ENCODE peak calls at places on chromosomes 2 and 18, in seven cellular contexts. Z is right lobe of liver, M is astrocyte of the spinal cord, B is heart right ventricle, D is breast epithelium, P is choroid plexus epithelial cell, O is psoas muscle. I is an unnamed sample.

GRCh38 chr2:134225173-134225572 is 28.7 kb upstream of the MGAT5 start:
- DNase-seq in Z (no peak), M (no peak), B (no peak), D (no peak), P (no peak), O (no peak), I (no peak)

GRCh38 chr2:189580267-189580661 is 322 bp downstream of the SLC40A1 start:
- DNase-seq in Z (peak; percentile 61), M (no peak), B (peak; percentile 31), D (no peak), P (peak; percentile 40), O (peak; percentile 56), I (no peak)

GRCh38 chr18:74623047-74623816 is 25.6 kb downstream of the ZNF407 start:
- DNase-seq in Z (no peak), M (no peak), B (no peak), D (no peak), P (peak; percentile 63), O (no peak), I (peak; percentile 40)

GRCh38 chr2:27049422-27050280 is 1.8 kb upstream of the AGBL5 start:
- DNase-seq in Z (peak; percentile 62), M (no peak), B (peak; percentile 37), D (no peak), P (no peak), O (no peak), I (no peak)

GRCh38 chr18:9106800-9107574 is 4.5 kb downstream of the NDUFV2 start:
- DNase-seq in Z (no peak), M (no peak), B (no peak), D (no peak), P (no peak), O (no peak), I (no peak)

GRCh38 chr2:224063308-224063648 is 24.2 kb upstream of the SERPINE2 start:
- DNase-seq in Z (no peak), M (no peak), B (no peak), D (no peak), P (no peak), O (no peak), I (no peak)

GRCh38 chr2:187440101-187440500 is 8.0 kb downstream of the CALCRL start:
- DNase-seq in Z (no peak), M (no peak), B (no peak), D (no peak), P (no peak), O (no peak), I (no peak)

GRCh38 chr2:46831037-46831868 is 84.4 kb downstream of the MCFD2 start:
- DNase-seq in Z (peak; percentile 12), M (peak; percentile 26), B (no peak), D (no peak), P (peak; percentile 66), O (no peak), I (peak; percentile 45)

GRCh38 chr18:46712406-46712805 is 44.4 kb downstream of the ST8SIA5 start:
- DNase-seq in Z (no peak), M (peak; percentile 89), B (peak; percentile 30), D (no peak), P (no peak), O (peak; percentile 73), I (peak; percentile 5)

GRCh38 chr2:88055049-88055435 is 541 bp downstream of the KRCC1 start:
- DNase-seq in Z (no peak), M (peak; percentile 45), B (no peak), D (no peak), P (peak; percentile 40), O (no peak), I (peak; percentile 48)

GRCh38 chr2:149401007-149401406 is 70.6 kb downstream of the LYPD6 start:
- DNase-seq in Z (no peak), M (peak; percentile 30), B (no peak), D (no peak), P (no peak), O (no peak), I (no peak)

GRCh38 chr2:54578668-54579045 is 122.5 kb downstream of the SPTBN1 start:
- DNase-seq in Z (no peak), M (no peak), B (no peak), D (no peak), P (no peak), O (no peak), I (no peak)

GRCh38 chr2:19911799-19912509 is 10.2 kb upstream of the TTC32 start:
- DNase-seq in Z (no peak), M (peak; percentile 97), B (no peak), D (no peak), P (peak; percentile 79), O (no peak), I (peak; percentile 47)

GRCh38 chr18:3615374-3615773 is 165.4 kb downstream of the TGIF1 start:
- DNase-seq in Z (no peak), M (no peak), B (no peak), D (no peak), P (no peak), O (no peak), I (no peak)

GRCh38 chr2:203718087-203718486 is 11.6 kb downstream of the CD28 start:
- DNase-seq in Z (peak; percentile 46), M (peak; percentile 35), B (peak; percentile 18), D (no peak), P (peak; percentile 60), O (no peak), I (peak; percentile 51)

GRCh38 chr2:182132605-182133004 is 147.0 kb downstream of the PPP1R1C start:
- DNase-seq in Z (no peak), M (peak; percentile 33), B (no peak), D (no peak), P (peak; percentile 63), O (no peak), I (peak; percentile 31)

GRCh38 chr2:45128580-45128997 is 119.3 kb upstream of the SIX2 start:
- DNase-seq in Z (no peak), M (peak; percentile 92), B (peak; percentile 35), D (no peak), P (peak; percentile 97), O (peak; percentile 59), I (peak; percentile 99)

DNA sequence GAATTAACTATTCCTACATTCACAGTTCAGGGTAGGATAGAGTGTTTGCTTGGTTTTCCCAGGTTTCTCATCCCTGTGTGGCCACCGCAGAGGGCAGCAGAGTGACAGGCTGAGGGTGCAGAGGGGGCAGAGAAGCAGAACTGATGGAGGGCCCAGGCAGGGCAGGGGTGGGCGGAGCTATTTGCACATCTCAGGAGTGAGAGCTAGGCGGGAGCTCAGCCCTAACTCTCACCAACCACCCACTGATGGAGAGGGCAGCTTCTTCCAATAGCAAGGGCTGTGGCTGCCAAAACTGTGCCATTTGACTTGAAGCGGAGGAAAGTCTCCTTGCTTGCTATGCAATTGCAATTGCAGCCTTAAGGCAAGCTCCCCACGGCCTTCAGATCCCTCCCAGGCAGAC is 12.0 kb upstream of the DARS1 start:
- DNase-seq in Z (no peak), M (no peak), B (no peak), D (no peak), P (no peak), O (no peak), I (no peak)
- TF ChIP-seq CTCF in Z (no peak), M (peak; percentile 12), B (no peak), D (no peak), P (no peak), O (no peak), I (no peak)

GRCh38 chr2:233061007-233061590 is 957 bp downstream of the INPP5D start:
- DNase-seq in Z (no peak), M (no peak), B (no peak), D (peak; percentile 37), P (no peak), O (no peak), I (no peak)
- H3K4me3 ChIP-seq in Z (peak overlapping the region; percentile 39), M (no peak overlapping the region), B (peak overlapping the region; percentile 59), D (peak overlapping the region; percentile 61), P (no peak overlapping the region), O (peak overlapping the region; percentile 60), I (no peak overlapping the region)

GRCh38 chr2:212596688-212597087 is 58.1 kb upstream of the ERBB4 start:
- DNase-seq in Z (no peak), M (no peak), B (no peak), D (no peak), P (no peak), O (no peak), I (no peak)

GRCh38 chr2:212592695-212593094 is 54.1 kb upstream of the ERBB4 start:
- DNase-seq in Z (no peak), M (no peak), B (no peak), D (no peak), P (no peak), O (no peak), I (no peak)

DNA sequence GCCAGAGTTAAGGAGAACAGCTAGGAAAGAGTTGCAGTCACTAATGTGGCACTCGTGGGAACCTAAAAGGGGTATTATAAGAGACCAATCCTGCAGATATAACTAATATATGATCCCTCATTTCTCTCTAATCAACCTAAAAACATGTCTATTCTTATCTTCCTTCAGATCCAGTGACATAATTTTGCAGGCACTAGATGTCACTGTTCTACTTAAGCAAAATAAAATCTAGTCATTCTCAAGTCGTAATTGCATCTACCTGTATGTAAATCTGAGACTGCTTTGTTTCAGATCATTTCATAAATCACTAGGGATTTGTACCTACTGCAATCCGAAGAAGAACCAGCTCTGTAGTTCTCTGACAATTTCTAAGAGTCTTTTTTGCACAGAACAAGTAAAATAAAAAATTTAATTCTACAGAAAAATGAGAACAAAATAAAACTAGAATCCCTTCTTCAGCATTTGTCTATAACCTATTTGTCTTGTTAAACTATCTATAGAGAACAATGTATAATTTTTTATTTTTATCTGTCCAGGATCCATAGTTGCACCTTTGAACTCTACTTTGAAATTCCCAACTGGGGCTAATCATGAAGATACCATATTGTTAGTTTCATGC is 56.5 kb upstream of the ERBB4 start:
- DNase-seq in Z (no peak), M (peak; percentile 54), B (no peak), D (no peak), P (peak; percentile 56), O (no peak), I (peak; percentile 17)
- TF ChIP-seq CTCF in Z (no peak), M (peak; percentile 39), B (no peak), D (no peak), P (peak; percentile 44), O (no peak), I (peak; percentile 16)

DNA sequence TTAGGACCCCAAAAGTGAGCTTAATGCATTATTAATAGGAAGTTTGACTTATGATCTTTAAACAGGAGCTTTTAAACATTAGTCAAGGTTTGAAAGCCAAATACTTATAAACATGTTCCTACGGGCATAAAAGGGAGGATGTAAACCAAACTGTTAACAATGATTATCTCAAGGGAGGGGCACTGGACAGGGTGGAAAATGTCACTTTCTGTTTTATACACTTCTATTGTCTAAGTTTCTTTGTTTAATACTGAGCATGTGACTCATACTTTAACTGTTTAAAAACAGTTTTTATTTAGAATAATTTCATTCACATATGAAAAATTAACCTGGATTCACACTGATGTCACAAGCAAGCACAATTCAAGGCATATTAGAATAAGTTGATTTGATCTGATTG is 18.3 kb upstream of the ITGA6 start:
- DNase-seq in Z (no peak), M (no peak), B (no peak), D (no peak), P (no peak), O (no peak), I (peak; percentile 6)
- H3K4me3 ChIP-seq in Z (no peak overlapping the region), M (no peak overlapping the region), B (no peak overlapping the region), D (no peak overlapping the region), P (no peak overlapping the region), O (no peak overlapping the region), I (no peak overlapping the region)

GRCh38 chr2:212695426-212695825 is 156.8 kb upstream of the ERBB4 start:
- DNase-seq in Z (no peak), M (no peak), B (no peak), D (no peak), P (no peak), O (no peak), I (no peak)
- TF ChIP-seq CTCF in Z (no peak), M (no peak), B (no peak), D (no peak), P (no peak), O (no peak), I (no peak)

I was measured in fibroblast of pulmonary artery.